ENCODE peak calls at places on chromosomes 13 and 19, in nine cellular contexts. L is ACHN, R is mesenteric fat pad, N is fibroblast of lung, F is NCI-H524 treated with DMSO at 0.1 percent for 48 hours, H is NCI-H2081, W is hypothalamus, U is fibroblast of gingiva, P is Peyer's patch. V is an unnamed sample.

GRCh38 chr19:13983213-13983889 is 22.8 kb downstream of the RFX1 start:
- DNase-seq in L (no peak), R (no peak), N (no peak), F (no peak), H (peak; percentile 94), W (no peak), U (no peak), P (peak; percentile 84), V (no peak)

GRCh38 chr19:40646564-40647254 is 43.7 kb downstream of the NUMBL start:
- DNase-seq in L (peak; percentile 40), R (no peak), N (no peak), F (no peak), H (no peak), W (no peak), U (no peak), P (no peak), V (no peak)

GRCh38 chr13:98333481-98333880 is 156.4 kb upstream of the RNF113B start:
- DNase-seq in L (no peak), R (no peak), N (no peak), F (no peak), H (no peak), W (no peak), U (no peak), P (no peak), V (no peak)

GRCh38 chr19:19749332-19750130 is 16.6 kb upstream of the ZNF14 start:
- DNase-seq in L (no peak), R (no peak), N (no peak), F (no peak), H (no peak), W (no peak), U (no peak), P (no peak), V (no peak)

GRCh38 chr13:43203781-43204180 is 180.4 kb downstream of the DNAJC15 start:
- DNase-seq in L (no peak), R (no peak), N (no peak), F (no peak), H (no peak), W (no peak), U (no peak), P (no peak), V (no peak)

GRCh38 chr19:6108721-6109633 is 1.3 kb downstream of the RFX2 start:
- DNase-seq in L (peak; percentile 37), R (no peak), N (peak; percentile 69), F (no peak), H (peak; percentile 43), W (no peak), U (peak; percentile 86), P (peak; percentile 29), V (no peak)

GRCh38 chr19:3440082-3440481 is 40.2 kb downstream of the SMIM24 start:
- DNase-seq in L (peak; percentile 40), R (no peak), N (no peak), F (no peak), H (no peak), W (no peak), U (no peak), P (peak; percentile 32), V (no peak)

GRCh38 chr19:43695985-43696729 is 19.7 kb upstream of the IRGC start:
- DNase-seq in L (no peak), R (no peak), N (no peak), F (no peak), H (no peak), W (no peak), U (no peak), P (no peak), V (no peak)

GRCh38 chr13:29619995-29620394 is 24.5 kb upstream of the SLC7A1 start:
- DNase-seq in L (no peak), R (no peak), N (no peak), F (no peak), H (no peak), W (no peak), U (no peak), P (no peak), V (no peak)

GRCh38 chr19:10134040-10134439 is 14.3 kb upstream of the EIF3G start:
- DNase-seq in L (no peak), R (no peak), N (no peak), F (no peak), H (no peak), W (no peak), U (no peak), P (no peak), V (no peak)

GRCh38 chr13:80338781-80339577 is 1.9 kb downstream of the SPRY2 start:
- DNase-seq in L (peak; percentile 66), R (no peak), N (peak; percentile 81), F (no peak), H (peak; percentile 50), W (peak; percentile 44), U (peak; percentile 88), P (peak; percentile 37), V (no peak)

GRCh38 chr19:39430675-39431593 is 4.8 kb downstream of the RPS16 start:
- DNase-seq in L (peak; percentile 96), R (no peak), N (peak; percentile 100), F (no peak), H (no peak), W (no peak), U (peak; percentile 56), P (peak; percentile 48), V (no peak)

GRCh38 chr19:45352914-45353796 is 12.6 kb downstream of the KLC3 start:
- DNase-seq in L (no peak), R (no peak), N (no peak), F (no peak), H (no peak), W (no peak), U (no peak), P (no peak), V (no peak)

GRCh38 chr13:29589234-29589633 is 6.3 kb downstream of the SLC7A1 start:
- DNase-seq in L (peak; percentile 48), R (no peak), N (no peak), F (no peak), H (no peak), W (no peak), U (peak; percentile 45), P (no peak), V (no peak)

GRCh38 chr13:26502826-26503225 is 54.7 kb upstream of the WASF3 start:
- DNase-seq in L (no peak), R (no peak), N (peak; percentile 68), F (no peak), H (no peak), W (no peak), U (peak; percentile 40), P (no peak), V (no peak)

GRCh38 chr13:105519766-105520165 is 1015.7 kb downstream of the EFNB2 start:
- DNase-seq in L (no peak), R (no peak), N (no peak), F (no peak), H (no peak), W (no peak), U (no peak), P (no peak), V (no peak)

GRCh38 chr19:4866595-4867424 is 657 bp downstream of the PLIN3 start:
- DNase-seq in L (peak; percentile 47), R (no peak), N (peak; percentile 44), F (no peak), H (no peak), W (no peak), U (peak; percentile 51), P (peak; percentile 78), V (no peak)

GRCh38 chr13:93689333-93689732 is 462.7 kb downstream of the GPC6 start:
- DNase-seq in L (peak; percentile 7), R (no peak), N (peak; percentile 12), F (peak; percentile 15), H (no peak), W (no peak), U (no peak), P (no peak), V (no peak)

GRCh38 chr13:81396172-81396571 is 1055.2 kb upstream of the SPRY2 start:
- DNase-seq in L (no peak), R (no peak), N (no peak), F (no peak), H (no peak), W (no peak), U (no peak), P (no peak), V (no peak)

GRCh38 chr19:39136225-39136940 is 10.8 kb downstream of the PAK4 start:
- DNase-seq in L (no peak), R (no peak), N (no peak), F (no peak), H (no peak), W (no peak), U (no peak), P (no peak), V (no peak)

GRCh38 chr19:55446060-55446459 is 3.0 kb upstream of the SHISA7 start:
- DNase-seq in L (no peak), R (no peak), N (no peak), F (no peak), H (no peak), W (no peak), U (no peak), P (no peak), V (peak; percentile 66)

GRCh38 chr13:102682727-102683126 is 12.1 kb downstream of the METTL21C start:
- DNase-seq in L (no peak), R (no peak), N (peak; percentile 12), F (no peak), H (no peak), W (no peak), U (no peak), P (no peak), V (no peak)

GRCh38 chr19:7505682-7506384 is 10.1 kb upstream of the ZNF358 start:
- DNase-seq in L (peak; percentile 41), R (no peak), N (no peak), F (no peak), H (peak; percentile 38), W (no peak), U (no peak), P (no peak), V (no peak)

GRCh38 chr19:44847144-44848035 is 1.3 kb downstream of the NECTIN2 start:
- DNase-seq in L (peak; percentile 72), R (peak; percentile 93), N (peak; percentile 36), F (no peak), H (no peak), W (peak; percentile 9), U (peak; percentile 49), P (no peak), V (no peak)

GRCh38 chr19:47750752-47751151 is 5.4 kb downstream of the NOP53 start:
- DNase-seq in L (no peak), R (no peak), N (no peak), F (no peak), H (no peak), W (no peak), U (no peak), P (no peak), V (no peak)

GRCh38 chr13:91078093-91078679 is 269.3 kb upstream of the MIR17HG start:
- DNase-seq in L (peak; percentile 17), R (no peak), N (peak; percentile 29), F (no peak), H (peak; percentile 17), W (no peak), U (no peak), P (no peak), V (no peak)

GRCh38 chr13:45511310-45512147 is 46.8 kb downstream of the COG3 start:
- DNase-seq in L (peak; percentile 68), R (no peak), N (peak; percentile 84), F (no peak), H (peak; percentile 53), W (no peak), U (peak; percentile 64), P (no peak), V (peak; percentile 33)

GRCh38 chr13:109933476-109933875 is 147.1 kb upstream of the IRS2 start:
- DNase-seq in L (no peak), R (no peak), N (no peak), F (no peak), H (no peak), W (no peak), U (no peak), P (no peak), V (no peak)

GRCh38 chr19:4717191-4717965 is 6.3 kb downstream of the DPP9 start:
- DNase-seq in L (no peak), R (no peak), N (peak; percentile 50), F (no peak), H (peak; percentile 32), W (no peak), U (no peak), P (no peak), V (no peak)

V was measured in keratinocyte.